ENCODE peak calls at places on chromosomes 6 and 20, in ten cellular contexts. Q, X, U, P, O, H, L, R, I and T are unnamed samples.

GRCh38 chr20:51262240-51262639 is 239.3 kb upstream of the KCNG1 start:
- DNase-seq in Q (no peak), X (no peak), U (no peak), P (no peak), O (no peak), H (no peak), L (no peak), R (no peak), I (no peak), T (no peak)

GRCh38 chr6:71288228-71289038 is at the start of gene OGFRL1:
- DNase-seq in Q (peak), X (peak), U (peak), P (peak), O (peak), H (peak), L (peak), R (peak), I (peak), T (peak)

GRCh38 chr6:167665698-167666380 is 160.9 kb upstream of the AFDN start:
- DNase-seq in Q (no peak), X (no peak), U (no peak), P (peak), O (no peak), H (no peak), L (no peak), R (no peak), I (no peak), T (no peak)

GRCh38 chr6:119575721-119576120 is 226.2 kb upstream of the MAN1A1 start:
- DNase-seq in Q (no peak), X (no peak), U (peak), P (no peak), O (no peak), H (no peak), L (peak), R (no peak), I (no peak), T (no peak)

GRCh38 chr6:20319520-20320357 is 81.9 kb upstream of the E2F3 start:
- DNase-seq in Q (peak), X (no peak), U (no peak), P (no peak), O (no peak), H (peak), L (no peak), R (no peak), I (no peak), T (no peak)

GRCh38 chr6:32244946-32245398 is 21.1 kb upstream of the NOTCH4 start:
- DNase-seq in Q (peak), X (peak), U (peak), P (peak), O (peak), H (peak), L (peak), R (peak), I (peak), T (peak)

GRCh38 chr6:143074101-143074500 is 13.4 kb downstream of the AIG1 start:
- DNase-seq in Q (no peak), X (no peak), U (no peak), P (no peak), O (no peak), H (no peak), L (no peak), R (no peak), I (no peak), T (no peak)

GRCh38 chr6:166743925-166744653 is 117.0 kb upstream of the RPS6KA2 start:
- DNase-seq in Q (no peak), X (no peak), U (no peak), P (peak), O (no peak), H (no peak), L (peak), R (no peak), I (no peak), T (no peak)

GRCh38 chr20:13525225-13525940 is 113.3 kb downstream of the TASP1 start:
- DNase-seq in Q (no peak), X (no peak), U (peak), P (no peak), O (peak), H (no peak), L (peak), R (peak), I (no peak), T (no peak)

GRCh38 chr20:19835533-19836222 is 77.6 kb downstream of the RIN2 start:
- DNase-seq in Q (peak), X (no peak), U (no peak), P (no peak), O (no peak), H (peak), L (no peak), R (no peak), I (no peak), T (no peak)

GRCh38 chr6:153787341-153787606 is 251.8 kb upstream of the OPRM1 start:
- DNase-seq in Q (no peak), X (no peak), U (no peak), P (no peak), O (no peak), H (no peak), L (no peak), R (peak), I (no peak), T (no peak)

GRCh38 chr6:18101873-18102272 is 20.6 kb downstream of the NHLRC1 start:
- DNase-seq in Q (no peak), X (peak), U (no peak), P (no peak), O (no peak), H (no peak), L (no peak), R (no peak), I (no peak), T (no peak)

GRCh38 chr6:138486249-138487121 is 12.8 kb downstream of the NHSL1 start:
- DNase-seq in Q (no peak), X (no peak), U (no peak), P (no peak), O (no peak), H (no peak), L (no peak), R (no peak), I (no peak), T (no peak)

GRCh38 chr20:59835057-59835447 is 98.4 kb downstream of the SYCP2 start:
- DNase-seq in Q (no peak), X (peak), U (no peak), P (peak), O (no peak), H (no peak), L (no peak), R (no peak), I (no peak), T (no peak)

GRCh38 chr6:148192310-148192709 is 150.3 kb upstream of the SASH1 start:
- DNase-seq in Q (no peak), X (no peak), U (no peak), P (no peak), O (no peak), H (no peak), L (peak), R (peak), I (no peak), T (no peak)

GRCh38 chr6:84135291-84135690 is 92.2 kb downstream of the CEP162 start:
- DNase-seq in Q (no peak), X (no peak), U (no peak), P (no peak), O (no peak), H (no peak), L (no peak), R (no peak), I (no peak), T (no peak)

GRCh38 chr6:145020543-145020942 is 714.8 kb downstream of the EPM2A start:
- DNase-seq in Q (no peak), X (no peak), U (no peak), P (no peak), O (no peak), H (no peak), L (no peak), R (no peak), I (no peak), T (no peak)

GRCh38 chr6:44733146-44733545 is 345.6 kb downstream of the CDC5L start:
- DNase-seq in Q (peak), X (peak), U (no peak), P (no peak), O (no peak), H (no peak), L (no peak), R (no peak), I (no peak), T (no peak)

GRCh38 chr20:58149412-58150091 is 78.9 kb downstream of the ANKRD60 start:
- DNase-seq in Q (no peak), X (no peak), U (no peak), P (no peak), O (no peak), H (no peak), L (no peak), R (peak), I (no peak), T (no peak)

GRCh38 chr20:54123587-54124180 is 50.1 kb downstream of the CYP24A1 start:
- DNase-seq in Q (no peak), X (no peak), U (peak), P (peak), O (peak), H (no peak), L (peak), R (peak), I (no peak), T (no peak)

GRCh38 chr20:2748551-2749342 is 51.7 kb downstream of the CPXM1 start:
- DNase-seq in Q (no peak), X (no peak), U (no peak), P (peak), O (no peak), H (no peak), L (no peak), R (no peak), I (no peak), T (no peak)

GRCh38 chr20:60928341-60928740 is 323.7 kb upstream of the CDH4 start:
- DNase-seq in Q (no peak), X (no peak), U (no peak), P (no peak), O (no peak), H (no peak), L (no peak), R (no peak), I (no peak), T (no peak)

GRCh38 chr6:84766796-84767590 is 2.6 kb upstream of the TBX18 start:
- DNase-seq in Q (no peak), X (no peak), U (no peak), P (peak), O (no peak), H (no peak), L (no peak), R (no peak), I (no peak), T (no peak)

GRCh38 chr6:32941412-32941784 is 570 bp upstream of the HLA-DMB start:
- DNase-seq in Q (no peak), X (no peak), U (no peak), P (no peak), O (no peak), H (no peak), L (no peak), R (peak), I (no peak), T (no peak)

GRCh38 chr6:3421763-3422456 is 34.9 kb downstream of the SLC22A23 start:
- DNase-seq in Q (no peak), X (no peak), U (peak), P (no peak), O (peak), H (no peak), L (peak), R (no peak), I (no peak), T (no peak)

GRCh38 chr20:4989570-4989969 is 11.7 kb downstream of the SLC23A2 start:
- DNase-seq in Q (no peak), X (no peak), U (no peak), P (no peak), O (no peak), H (no peak), L (no peak), R (no peak), I (no peak), T (no peak)

GRCh38 chr20:31497838-31498540 is 16.3 kb upstream of the HM13 start:
- DNase-seq in Q (peak), X (no peak), U (peak), P (peak), O (no peak), H (peak), L (no peak), R (no peak), I (no peak), T (no peak)

GRCh38 chr6:23826587-23826986 is 299.4 kb upstream of the NRSN1 start:
- DNase-seq in Q (no peak), X (no peak), U (peak), P (no peak), O (no peak), H (no peak), L (no peak), R (no peak), I (no peak), T (no peak)

GRCh38 chr6:25279748-25280616 is 808 bp downstream of the CARMIL1 start:
- DNase-seq in Q (peak), X (peak), U (no peak), P (peak), O (peak), H (no peak), L (no peak), R (peak), I (peak), T (peak)

GRCh38 chr6:139161169-139161568 is 26.3 kb downstream of the HECA start:
- DNase-seq in Q (no peak), X (no peak), U (peak), P (no peak), O (no peak), H (no peak), L (peak), R (no peak), I (no peak), T (no peak)

GRCh38 chr20:47551841-47552240 is 50.2 kb downstream of the NCOA3 start:
- DNase-seq in Q (no peak), X (no peak), U (no peak), P (no peak), O (peak), H (no peak), L (peak), R (no peak), I (no peak), T (no peak)